ENCODE peak calls at places on chromosomes 11 and 22, in six cellular contexts. One of them, this sample, is unnamed.

GRCh38 chr11:65471410-65471762 is 27.5 kb upstream of the MALAT1 start:
- DNase-seq in trophoblast cell: peak
- DNase-seq in mesendoderm: peak
- DNase-seq in neuronal stem cell: no peak
- DNase-seq in IMR-90: peak
- DNase-seq in H9: peak
- DNase-seq in this sample: peak

GRCh38 chr11:1668911-1669473 is 28.0 kb upstream of the KRTAP5-6 start:
- DNase-seq in trophoblast cell: no peak
- DNase-seq in mesendoderm: no peak
- DNase-seq in neuronal stem cell: no peak
- DNase-seq in IMR-90: no peak
- DNase-seq in H9: no peak
- DNase-seq in this sample: no peak

GRCh38 chr11:47908198-47908597 is 60.0 kb upstream of the NUP160 start:
- DNase-seq in trophoblast cell: peak
- DNase-seq in mesendoderm: no peak
- DNase-seq in neuronal stem cell: no peak
- DNase-seq in IMR-90: no peak
- DNase-seq in H9: no peak
- DNase-seq in this sample: peak

GRCh38 chr11:69674267-69674885 is 777 bp downstream of the LTO1 start:
- DNase-seq in trophoblast cell: peak
- DNase-seq in mesendoderm: no peak
- DNase-seq in neuronal stem cell: no peak
- DNase-seq in IMR-90: peak
- DNase-seq in H9: no peak
- DNase-seq in this sample: peak

GRCh38 chr11:28342704-28343103 is 234.5 kb downstream of the METTL15 start:
- DNase-seq in trophoblast cell: no peak
- DNase-seq in mesendoderm: no peak
- DNase-seq in neuronal stem cell: no peak
- DNase-seq in IMR-90: peak
- DNase-seq in H9: no peak
- DNase-seq in this sample: peak

GRCh38 chr11:5620606-5621521 is 3.9 kb upstream of the TRIM34 start:
- DNase-seq in trophoblast cell: peak
- DNase-seq in mesendoderm: peak
- DNase-seq in neuronal stem cell: no peak
- DNase-seq in IMR-90: peak
- DNase-seq in H9: no peak
- DNase-seq in this sample: peak

GRCh38 chr11:2673250-2673610 is 26.6 kb downstream of the KCNQ1OT1 start:
- DNase-seq in trophoblast cell: no peak
- DNase-seq in mesendoderm: peak
- DNase-seq in neuronal stem cell: no peak
- DNase-seq in IMR-90: no peak
- DNase-seq in H9: no peak
- DNase-seq in this sample: no peak

GRCh38 chr11:104191124-104191523 is 27.2 kb upstream of the PDGFD start:
- DNase-seq in trophoblast cell: peak
- DNase-seq in mesendoderm: peak
- DNase-seq in neuronal stem cell: no peak
- DNase-seq in IMR-90: peak
- DNase-seq in H9: no peak
- DNase-seq in this sample: no peak

GRCh38 chr11:67411785-67412152 is 3.7 kb upstream of the CARNS1 start:
- DNase-seq in trophoblast cell: no peak
- DNase-seq in mesendoderm: no peak
- DNase-seq in neuronal stem cell: no peak
- DNase-seq in IMR-90: no peak
- DNase-seq in H9: no peak
- DNase-seq in this sample: no peak

GRCh38 chr22:47209547-47210023 is 447.1 kb downstream of the TBC1D22A start:
- DNase-seq in trophoblast cell: no peak
- DNase-seq in mesendoderm: no peak
- DNase-seq in neuronal stem cell: no peak
- DNase-seq in IMR-90: no peak
- DNase-seq in H9: no peak
- DNase-seq in this sample: no peak

GRCh38 chr22:27311666-27312566 is 489.6 kb downstream of the MN1 start:
- DNase-seq in trophoblast cell: no peak
- DNase-seq in mesendoderm: peak
- DNase-seq in neuronal stem cell: no peak
- DNase-seq in IMR-90: no peak
- DNase-seq in H9: peak
- DNase-seq in this sample: peak

GRCh38 chr22:27310966-27311665 is 490.4 kb downstream of the MN1 start:
- DNase-seq in trophoblast cell: no peak
- DNase-seq in mesendoderm: peak
- DNase-seq in neuronal stem cell: no peak
- DNase-seq in IMR-90: no peak
- DNase-seq in H9: no peak
- DNase-seq in this sample: no peak

GRCh38 chr22:27314276-27314807 is 487.2 kb downstream of the MN1 start:
- DNase-seq in trophoblast cell: no peak
- DNase-seq in mesendoderm: no peak
- DNase-seq in neuronal stem cell: no peak
- DNase-seq in IMR-90: no peak
- DNase-seq in H9: no peak
- DNase-seq in this sample: no peak

GRCh38 chr22:27315833-27316232 is 485.7 kb downstream of the MN1 start:
- DNase-seq in trophoblast cell: no peak
- DNase-seq in mesendoderm: no peak
- DNase-seq in neuronal stem cell: no peak
- DNase-seq in IMR-90: no peak
- DNase-seq in H9: no peak
- DNase-seq in this sample: no peak

DNA sequence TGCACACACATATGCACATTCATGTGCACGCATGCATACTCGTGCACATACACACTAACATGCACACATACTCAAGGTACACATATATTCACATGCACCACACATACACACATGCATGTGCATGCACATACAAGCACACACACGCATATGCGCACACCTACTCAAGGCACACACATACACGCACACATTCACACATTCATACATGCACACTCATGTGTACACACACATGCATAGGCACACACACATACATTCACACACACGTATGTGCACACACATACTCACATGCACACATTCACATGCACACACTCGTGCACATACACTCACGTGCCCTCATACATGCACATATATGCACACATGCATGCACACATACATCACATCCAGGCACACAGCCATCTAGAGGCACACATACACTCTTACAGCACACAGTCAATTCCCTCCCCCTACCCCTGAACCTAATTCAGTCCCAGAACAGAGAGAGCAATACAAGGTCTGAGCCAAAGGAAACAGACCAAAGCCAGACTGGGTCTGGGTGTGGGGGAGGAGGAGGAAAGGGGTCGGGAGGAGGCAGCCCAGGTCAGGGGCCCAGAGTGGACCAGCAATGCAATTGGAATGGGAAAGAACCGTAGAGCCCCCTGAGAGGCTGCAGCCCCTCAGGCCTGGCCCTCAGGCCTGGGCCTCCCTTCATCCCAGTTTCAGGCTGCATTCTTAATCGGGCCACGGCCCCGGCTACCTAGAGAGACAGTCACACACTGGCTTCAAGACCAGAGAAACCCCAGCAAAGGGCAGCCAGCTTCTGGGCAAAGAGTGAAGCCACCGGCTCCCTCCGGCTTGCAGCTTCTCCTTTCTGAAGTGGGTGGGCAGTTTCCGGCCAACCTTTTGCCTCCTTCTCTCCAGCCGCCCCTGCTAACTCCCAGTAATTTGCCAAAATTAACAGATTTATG is 488.7 kb downstream of the MN1 start:
- DNase-seq in trophoblast cell: no peak
- DNase-seq in mesendoderm: peak
- DNase-seq in neuronal stem cell: no peak
- DNase-seq in IMR-90: no peak
- DNase-seq in H9: no peak
- DNase-seq in this sample: no peak
- H3K23ac ChIP-seq in trophoblast cell: peak
- H3K23ac ChIP-seq in mesendoderm: no peak
- H3K23ac ChIP-seq in neuronal stem cell: no peak
- H3K23ac ChIP-seq in IMR-90: no peak
- H3K23ac ChIP-seq in H9: no peak
- H3K23ac ChIP-seq in this sample: no peak

GRCh38 chr11:74695705-74696280 is 35.4 kb downstream of the CHRDL2 start:
- DNase-seq in trophoblast cell: no peak
- DNase-seq in mesendoderm: peak
- DNase-seq in neuronal stem cell: no peak
- DNase-seq in IMR-90: no peak
- DNase-seq in H9: peak
- DNase-seq in this sample: no peak

GRCh38 chr11:74694536-74694935 is 36.7 kb downstream of the CHRDL2 start:
- DNase-seq in trophoblast cell: no peak
- DNase-seq in mesendoderm: no peak
- DNase-seq in neuronal stem cell: no peak
- DNase-seq in IMR-90: no peak
- DNase-seq in H9: no peak
- DNase-seq in this sample: no peak

GRCh38 chr11:74697722-74698121 is 33.5 kb downstream of the CHRDL2 start:
- DNase-seq in trophoblast cell: no peak
- DNase-seq in mesendoderm: no peak
- DNase-seq in neuronal stem cell: no peak
- DNase-seq in IMR-90: no peak
- DNase-seq in H9: no peak
- DNase-seq in this sample: no peak

GRCh38 chr11:74696932-74697687 is 34.1 kb downstream of the CHRDL2 start:
- DNase-seq in trophoblast cell: peak
- DNase-seq in mesendoderm: peak
- DNase-seq in neuronal stem cell: no peak
- DNase-seq in IMR-90: peak
- DNase-seq in H9: peak
- DNase-seq in this sample: peak

DNA sequence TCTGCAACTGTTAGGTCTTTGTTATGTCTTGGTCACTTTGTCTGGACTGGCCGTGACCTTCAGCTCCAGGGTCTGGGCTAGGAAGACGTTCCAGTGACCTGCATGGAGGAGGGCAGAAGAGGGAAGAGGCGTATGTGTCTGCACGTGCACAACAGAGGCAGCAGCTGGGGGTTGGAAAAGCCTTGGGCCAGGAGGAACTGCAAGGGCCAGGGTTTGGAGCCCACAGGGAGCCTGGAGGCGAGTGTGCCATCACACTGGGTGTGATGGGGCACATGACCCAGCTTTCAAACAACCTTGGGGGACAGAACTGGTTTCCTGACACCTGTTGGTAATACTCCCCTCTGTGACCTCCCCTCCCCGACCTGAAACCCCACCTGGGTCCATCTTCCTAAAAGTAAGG is 34.7 kb downstream of the CHRDL2 start:
- DNase-seq in trophoblast cell: peak
- DNase-seq in mesendoderm: no peak
- DNase-seq in neuronal stem cell: no peak
- DNase-seq in IMR-90: no peak
- DNase-seq in H9: no peak
- DNase-seq in this sample: no peak
- H3K4me2 ChIP-seq in trophoblast cell: no peak
- H3K4me2 ChIP-seq in mesendoderm: no peak
- H3K4me2 ChIP-seq in neuronal stem cell: no peak
- H3K4me2 ChIP-seq in IMR-90: peak
- H3K4me2 ChIP-seq in H9: peak
- H3K4me2 ChIP-seq in this sample: no peak

GRCh38 chr22:38270091-38270972 is 2.5 kb downstream of the TMEM184B start:
- DNase-seq in trophoblast cell: no peak
- DNase-seq in mesendoderm: no peak
- DNase-seq in neuronal stem cell: no peak
- DNase-seq in IMR-90: peak
- DNase-seq in H9: peak
- DNase-seq in this sample: peak

GRCh38 chr22:38272373-38273134 is at the start of gene TMEM184B:
- DNase-seq in trophoblast cell: peak
- DNase-seq in mesendoderm: peak
- DNase-seq in neuronal stem cell: peak
- DNase-seq in IMR-90: peak
- DNase-seq in H9: peak
- DNase-seq in this sample: peak

GRCh38 chr22:38273135-38273761 is 438 bp upstream of the TMEM184B start:
- DNase-seq in trophoblast cell: no peak
- DNase-seq in mesendoderm: no peak
- DNase-seq in neuronal stem cell: no peak
- DNase-seq in IMR-90: no peak
- DNase-seq in H9: peak
- DNase-seq in this sample: peak

GRCh38 chr22:38271101-38271500 is 1.7 kb downstream of the TMEM184B start:
- DNase-seq in trophoblast cell: no peak
- DNase-seq in mesendoderm: no peak
- DNase-seq in neuronal stem cell: no peak
- DNase-seq in IMR-90: no peak
- DNase-seq in H9: peak
- DNase-seq in this sample: no peak

GRCh38 chr22:38271927-38272372 is 860 bp downstream of the TMEM184B start:
- DNase-seq in trophoblast cell: no peak
- DNase-seq in mesendoderm: peak
- DNase-seq in neuronal stem cell: no peak
- DNase-seq in IMR-90: no peak
- DNase-seq in H9: peak
- DNase-seq in this sample: no peak
- H3K23ac ChIP-seq in trophoblast cell: no peak
- H3K23ac ChIP-seq in mesendoderm: no peak
- H3K23ac ChIP-seq in neuronal stem cell: peak
- H3K23ac ChIP-seq in IMR-90: peak
- H3K23ac ChIP-seq in H9: no peak
- H3K23ac ChIP-seq in this sample: no peak

GRCh38 chr11:13875643-13876042 is 86.9 kb upstream of the SPON1 start:
- DNase-seq in trophoblast cell: no peak
- DNase-seq in mesendoderm: no peak
- DNase-seq in neuronal stem cell: peak
- DNase-seq in IMR-90: no peak
- DNase-seq in H9: no peak
- DNase-seq in this sample: no peak
- H3K4me2 ChIP-seq in trophoblast cell: no peak
- H3K4me2 ChIP-seq in mesendoderm: no peak
- H3K4me2 ChIP-seq in neuronal stem cell: no peak
- H3K4me2 ChIP-seq in IMR-90: no peak
- H3K4me2 ChIP-seq in H9: no peak
- H3K4me2 ChIP-seq in this sample: no peak

GRCh38 chr11:123582992-123583504 is 71.4 kb downstream of the SCN3B start:
- DNase-seq in trophoblast cell: no peak
- DNase-seq in mesendoderm: no peak
- DNase-seq in neuronal stem cell: no peak
- DNase-seq in IMR-90: no peak
- DNase-seq in H9: no peak
- DNase-seq in this sample: no peak
- H3K23ac ChIP-seq in trophoblast cell: peak
- H3K23ac ChIP-seq in mesendoderm: no peak
- H3K23ac ChIP-seq in neuronal stem cell: peak
- H3K23ac ChIP-seq in IMR-90: no peak
- H3K23ac ChIP-seq in H9: no peak
- H3K23ac ChIP-seq in this sample: no peak

GRCh38 chr11:46643531-46643930 is 26.2 kb downstream of the ATG13 start:
- DNase-seq in trophoblast cell: no peak
- DNase-seq in mesendoderm: no peak
- DNase-seq in neuronal stem cell: no peak
- DNase-seq in IMR-90: no peak
- DNase-seq in H9: no peak
- DNase-seq in this sample: no peak

GRCh38 chr11:46643986-46644385 is 26.6 kb downstream of the ATG13 start:
- DNase-seq in trophoblast cell: peak
- DNase-seq in mesendoderm: no peak
- DNase-seq in neuronal stem cell: no peak
- DNase-seq in IMR-90: no peak
- DNase-seq in H9: no peak
- DNase-seq in this sample: no peak

GRCh38 chr11:46649180-46649738 is 31.9 kb downstream of the ATG13 start:
- DNase-seq in trophoblast cell: peak
- DNase-seq in mesendoderm: peak
- DNase-seq in neuronal stem cell: peak
- DNase-seq in IMR-90: peak
- DNase-seq in H9: no peak
- DNase-seq in this sample: peak
- H3K4me2 ChIP-seq in trophoblast cell: no peak
- H3K4me2 ChIP-seq in mesendoderm: no peak
- H3K4me2 ChIP-seq in neuronal stem cell: no peak
- H3K4me2 ChIP-seq in IMR-90: peak
- H3K4me2 ChIP-seq in H9: no peak
- H3K4me2 ChIP-seq in this sample: no peak

This sample was measured in mesenchymal stem cell.